ENCODE peak calls at places on chromosomes 6 and 20, in six cellular contexts. Z is foreskin fibroblast; Y is transverse colon; V is psoas muscle; M is GM12864; T is CD8-positive, alpha-beta T cell. R is an unnamed sample.

GRCh38 chr6:56594699-56595098 is 48.0 kb downstream of the DST start:
- DNase-seq in Z (no peak), Y (peak; percentile 36), V (no peak), M (peak; percentile 26), T (no peak), R (peak; percentile 66)

GRCh38 chr6:151494235-151494950 is 576 bp downstream of the CCDC170 start:
- DNase-seq in Z (peak; percentile 61), Y (no peak), V (peak; percentile 65), M (no peak), T (no peak), R (peak; percentile 28)

GRCh38 chr20:24497851-24498250 is 28.4 kb downstream of the SYNDIG1 start:
- DNase-seq in Z (peak; percentile 12), Y (no peak), V (no peak), M (no peak), T (no peak), R (peak; percentile 10)

GRCh38 chr6:36804549-36804948 is 34.7 kb downstream of the CPNE5 start:
- DNase-seq in Z (no peak), Y (no peak), V (no peak), M (no peak), T (no peak), R (no peak)

GRCh38 chr6:149134531-149134933 is 183.0 kb upstream of the TAB2 start:
- DNase-seq in Z (peak; percentile 83), Y (no peak), V (no peak), M (no peak), T (no peak), R (no peak)

GRCh38 chr20:41249371-41249770 is 68.2 kb downstream of the ZHX3 start:
- DNase-seq in Z (peak; percentile 96), Y (peak; percentile 45), V (peak; percentile 88), M (no peak), T (no peak), R (peak; percentile 52)

GRCh38 chr20:19757973-19758887 is at the start of gene RIN2:
- DNase-seq in Z (peak; percentile 91), Y (peak; percentile 92), V (peak; percentile 93), M (no peak), T (no peak), R (no peak)

GRCh38 chr6:152636675-152637421 is at the start of gene SYNE1:
- DNase-seq in Z (peak; percentile 65), Y (no peak), V (peak; percentile 59), M (no peak), T (peak; percentile 49), R (peak; percentile 34)

GRCh38 chr6:168179702-168180382 is 100.8 kb upstream of the FRMD1 start:
- DNase-seq in Z (no peak), Y (no peak), V (no peak), M (no peak), T (peak; percentile 40), R (no peak)

GRCh38 chr20:22805219-22805618 is 220.8 kb upstream of the FOXA2 start:
- DNase-seq in Z (peak; percentile 76), Y (no peak), V (peak; percentile 58), M (no peak), T (no peak), R (no peak)

GRCh38 chr6:109036588-109037320 is 57.9 kb downstream of the SESN1 start:
- DNase-seq in Z (no peak), Y (no peak), V (no peak), M (no peak), T (no peak), R (no peak)

GRCh38 chr6:35663447-35664235 is 25.1 kb downstream of the FKBP5 start:
- DNase-seq in Z (peak; percentile 82), Y (no peak), V (no peak), M (no peak), T (no peak), R (peak; percentile 16)

GRCh38 chr6:121799574-121799973 is 364.1 kb downstream of the GJA1 start:
- DNase-seq in Z (no peak), Y (no peak), V (no peak), M (no peak), T (no peak), R (no peak)

GRCh38 chr6:166743925-166744653 is 117.0 kb upstream of the RPS6KA2 start:
- DNase-seq in Z (no peak), Y (no peak), V (no peak), M (no peak), T (peak; percentile 40), R (no peak)

GRCh38 chr20:22578221-22579118 is 5.9 kb downstream of the FOXA2 start:
- DNase-seq in Z (no peak), Y (peak; percentile 22), V (no peak), M (no peak), T (no peak), R (no peak)

GRCh38 chr20:59788811-59789210 is 144.6 kb downstream of the SYCP2 start:
- DNase-seq in Z (no peak), Y (no peak), V (no peak), M (no peak), T (no peak), R (no peak)

GRCh38 chr20:60257671-60258070 is 299.4 kb downstream of the CDH26 start:
- DNase-seq in Z (no peak), Y (no peak), V (no peak), M (no peak), T (no peak), R (no peak)

GRCh38 chr6:10269814-10270472 is 144.9 kb downstream of the TFAP2A start:
- DNase-seq in Z (peak; percentile 37), Y (no peak), V (no peak), M (no peak), T (no peak), R (peak; percentile 24)

GRCh38 chr6:84410377-84410776 is 182.9 kb upstream of the CEP162 start:
- DNase-seq in Z (no peak), Y (no peak), V (no peak), M (no peak), T (no peak), R (no peak)

GRCh38 chr20:12594410-12595130 is 414.2 kb upstream of the SPTLC3 start:
- DNase-seq in Z (peak; percentile 1), Y (no peak), V (no peak), M (no peak), T (no peak), R (no peak)

GRCh38 chr20:62623488-62624324 is 18.6 kb upstream of the SLCO4A1 start:
- DNase-seq in Z (peak; percentile 97), Y (peak; percentile 99), V (peak; percentile 96), M (peak; percentile 70), T (peak; percentile 84), R (peak; percentile 94)
- H3K4me3 ChIP-seq in Z (peak overlapping the region; percentile 7), Y (peak overlapping the region; percentile 20), V (peak overlapping the region; percentile 2), M (peak overlapping the region; percentile 14), T (peak overlapping the region; percentile 24), R (peak overlapping the region; percentile 51)

GRCh38 chr20:47502801-47503239 is 1.1 kb downstream of the NCOA3 start:
- DNase-seq in Z (peak; percentile 65), Y (no peak), V (no peak), M (no peak), T (peak; percentile 58), R (peak; percentile 74)

GRCh38 chr20:47502271-47502730 is 614 bp downstream of the NCOA3 start:
- DNase-seq in Z (peak; percentile 31), Y (peak; percentile 33), V (no peak), M (no peak), T (no peak), R (peak; percentile 27)

GRCh38 chr20:47500554-47500953 is 1.1 kb upstream of the NCOA3 start:
- DNase-seq in Z (peak; percentile 15), Y (no peak), V (no peak), M (no peak), T (no peak), R (peak; percentile 47)

GRCh38 chr20:47501117-47501482 is 587 bp upstream of the NCOA3 start:
- DNase-seq in Z (no peak), Y (no peak), V (no peak), M (no peak), T (no peak), R (peak; percentile 46)

DNA sequence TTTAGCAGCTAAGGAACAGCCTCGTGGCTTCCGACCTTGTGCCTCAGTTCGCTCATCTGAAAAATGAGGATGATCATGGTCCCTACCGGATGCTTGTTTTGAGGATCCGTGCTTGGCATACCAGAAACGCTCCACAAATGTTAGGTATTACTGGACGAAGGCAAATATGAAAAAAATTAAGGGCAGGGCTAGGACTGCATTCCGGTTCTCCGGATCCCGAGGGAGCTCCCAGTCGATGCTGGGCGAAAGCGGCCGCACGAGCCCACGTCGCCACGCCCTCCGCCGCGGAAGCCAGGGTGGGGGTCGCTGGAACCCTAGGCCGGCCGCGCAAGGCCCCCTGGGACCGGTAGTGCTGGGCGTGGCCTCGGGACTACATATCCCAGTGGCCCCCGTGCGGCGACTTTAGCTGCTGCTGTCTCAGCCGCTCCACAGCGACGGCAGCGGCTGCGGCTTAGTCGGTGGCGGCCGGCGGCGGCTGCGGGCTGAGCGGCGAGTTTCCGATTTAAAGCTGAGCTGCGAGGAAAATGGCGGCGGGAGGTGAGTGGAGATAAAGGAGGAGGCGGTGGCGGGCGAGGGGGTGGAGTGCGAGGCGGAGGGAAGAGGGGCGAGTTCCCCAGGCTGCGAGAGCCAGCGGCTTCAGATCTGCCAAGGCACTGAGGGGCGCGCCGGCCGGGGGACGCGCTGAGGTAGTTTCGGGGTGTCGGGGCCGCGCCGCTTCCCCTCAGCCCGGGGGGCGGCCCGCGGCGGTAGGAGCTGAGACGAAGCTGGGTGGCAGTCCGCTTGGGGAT is at the start of gene NCOA3:
- DNase-seq in Z (peak; percentile 98), Y (peak; percentile 96), V (peak; percentile 96), M (peak; percentile 82), T (peak; percentile 91), R (peak; percentile 98)
- TF ChIP-seq CTCF in Z (peak; percentile 24), Y (peak; percentile 65), V (peak; percentile 56), M (peak; percentile 49), T (peak; percentile 34), R (peak; percentile 48)

GRCh38 chr6:83250235-83250634 is 57.1 kb downstream of the RWDD2A start:
- DNase-seq in Z (no peak), Y (no peak), V (no peak), M (no peak), T (no peak), R (no peak)
- H3K4me3 ChIP-seq in Z (no peak overlapping the region), Y (no peak overlapping the region), V (no peak overlapping the region), M (no peak overlapping the region), T (no peak overlapping the region), R (no peak overlapping the region)

GRCh38 chr6:28866342-28867077 is 57.3 kb downstream of the TRIM27 start:
- DNase-seq in Z (peak; percentile 67), Y (peak; percentile 81), V (peak; percentile 65), M (no peak), T (peak; percentile 87), R (peak; percentile 75)

GRCh38 chr6:28862077-28862476 is 61.7 kb downstream of the TRIM27 start:
- DNase-seq in Z (no peak), Y (no peak), V (no peak), M (no peak), T (no peak), R (no peak)

GRCh38 chr6:28867078-28867414 is 56.7 kb downstream of the TRIM27 start:
- DNase-seq in Z (no peak), Y (no peak), V (no peak), M (no peak), T (peak; percentile 59), R (peak; percentile 51)

GRCh38 chr6:28863607-28864320 is 60.0 kb downstream of the TRIM27 start:
- DNase-seq in Z (peak; percentile 87), Y (peak; percentile 79), V (peak; percentile 73), M (no peak), T (peak; percentile 93), R (peak; percentile 92)

DNA sequence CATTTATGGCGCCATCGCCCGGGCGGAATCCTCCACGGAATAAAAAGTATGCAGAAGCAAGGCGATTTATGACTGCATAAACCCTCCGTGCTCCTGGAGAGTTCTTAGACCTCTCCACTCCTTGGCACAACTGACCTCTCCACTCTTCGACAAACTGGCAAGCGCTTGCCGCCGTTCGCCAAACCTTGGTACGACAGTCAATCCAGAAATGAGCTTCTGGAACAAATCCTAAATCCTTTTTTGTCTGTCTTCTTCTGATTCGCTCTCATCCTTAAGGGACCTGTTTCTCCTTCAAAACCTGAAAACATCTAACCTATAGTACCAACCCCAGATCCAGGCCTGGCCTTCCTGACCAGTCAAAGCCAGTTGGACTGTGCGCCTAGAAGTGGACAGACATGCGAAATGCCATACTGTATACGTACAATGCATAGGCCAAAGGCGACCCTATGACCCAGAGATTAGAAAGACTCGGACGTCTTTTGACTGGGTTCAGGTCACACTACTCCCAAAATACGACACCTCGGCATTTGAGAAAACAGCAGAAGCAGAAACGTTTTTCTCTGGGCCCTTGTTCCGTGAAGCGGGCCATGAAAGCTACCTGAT is 59.4 kb downstream of the TRIM27 start:
- DNase-seq in Z (peak; percentile 81), Y (no peak), V (no peak), M (no peak), T (no peak), R (no peak)
- TF ChIP-seq CTCF in Z (no peak), Y (no peak), V (no peak), M (peak; percentile 23), T (no peak), R (no peak)

R was measured in GM12865.